ENCODE peak calls at places on chromosomes 7 and 10, in six cellular contexts. Q is mammary epithelial cell; J is right atrium auricular region; W is CD8-positive, alpha-beta memory T cell; I is neural progenitor cell; O is pancreas. A is an unnamed sample. For H3K4me1, the result is how much of the 10 kb centered on the place peaks cover.

GRCh38 chr7:112167144-112167543 is 39.1 kb downstream of the DOCK4 start:
- DNase-seq in Q (no peak), J (no peak), W (no peak), I (no peak), O (no peak), A (no peak)

GRCh38 chr10:13788320-13788600 is 201.5 kb downstream of the PRPF18 start:
- DNase-seq in Q (no peak), J (no peak), W (no peak), I (no peak), O (no peak), A (no peak)

GRCh38 chr10:125029584-125030242 is 87.8 kb downstream of the ZRANB1 start:
- DNase-seq in Q (peak), J (no peak), W (no peak), I (no peak), O (peak), A (no peak)

GRCh38 chr7:68700414-68700813 is 897.9 kb upstream of the AUTS2 start:
- DNase-seq in Q (no peak), J (no peak), W (no peak), I (no peak), O (no peak), A (no peak)

GRCh38 chr7:155805826-155806095 is 6.5 kb downstream of the SHH start:
- DNase-seq in Q (no peak), J (no peak), W (no peak), I (no peak), O (no peak), A (no peak)

GRCh38 chr10:15744217-15744865 is 24.6 kb upstream of the ITGA8 start:
- DNase-seq in Q (peak), J (no peak), W (no peak), I (peak), O (peak), A (peak)

GRCh38 chr7:45969940-45970339 is 48.9 kb upstream of the IGFBP3 start:
- DNase-seq in Q (no peak), J (no peak), W (no peak), I (no peak), O (no peak), A (no peak)

GRCh38 chr7:5063698-5064097 is 18.0 kb downstream of the RBAK start:
- DNase-seq in Q (no peak), J (no peak), W (no peak), I (no peak), O (no peak), A (no peak)

GRCh38 chr10:86303626-86304025 is 63.0 kb downstream of the GRID1 start:
- DNase-seq in Q (no peak), J (no peak), W (no peak), I (no peak), O (no peak), A (no peak)

GRCh38 chr7:82599910-82600309 is 156.3 kb upstream of the CACNA2D1 start:
- DNase-seq in Q (no peak), J (no peak), W (no peak), I (no peak), O (no peak), A (no peak)

GRCh38 chr10:90859321-90859751 is 1.5 kb upstream of the HTR7 start:
- DNase-seq in Q (peak), J (no peak), W (no peak), I (no peak), O (no peak), A (peak)

GRCh38 chr10:31143331-31143935 is 111.8 kb upstream of the ZNF438 start:
- DNase-seq in Q (no peak), J (no peak), W (no peak), I (no peak), O (no peak), A (no peak)

GRCh38 chr7:92925876-92926696 is 89.7 kb upstream of the CDK6 start:
- DNase-seq in Q (no peak), J (no peak), W (no peak), I (peak), O (no peak), A (peak)

GRCh38 chr7:70573202-70573810 is 558.6 kb upstream of the GALNT17 start:
- DNase-seq in Q (no peak), J (no peak), W (no peak), I (peak), O (no peak), A (no peak)

GRCh38 chr7:105587899-105588690 is 6.8 kb upstream of the EFCAB10 start:
- DNase-seq in Q (no peak), J (no peak), W (no peak), I (no peak), O (no peak), A (peak)

GRCh38 chr10:19111501-19112267 is 63.1 kb downstream of the MALRD1 start:
- DNase-seq in Q (no peak), J (no peak), W (no peak), I (no peak), O (no peak), A (no peak)

GRCh38 chr10:71517310-71518159 is 120.8 kb downstream of the CDH23 start:
- DNase-seq in Q (no peak), J (no peak), W (no peak), I (no peak), O (no peak), A (no peak)

GRCh38 chr7:522071-522937 is 2.7 kb upstream of the PDGFA start:
- DNase-seq in Q (peak), J (peak), W (no peak), I (peak), O (peak), A (peak)

GRCh38 chr7:17304926-17305325 is 6.5 kb downstream of the AHR start:
- DNase-seq in Q (peak), J (no peak), W (no peak), I (no peak), O (no peak), A (no peak)

GRCh38 chr7:98051118-98051744 is 55.4 kb upstream of the LMTK2 start:
- DNase-seq in Q (no peak), J (no peak), W (peak), I (peak), O (no peak), A (no peak)

GRCh38 chr10:71836594-71836970 is 14.5 kb downstream of the PSAP start:
- DNase-seq in Q (no peak), J (no peak), W (no peak), I (no peak), O (no peak), A (no peak)

GRCh38 chr7:44953156-44953555 is 25.7 kb downstream of the MYO1G start:
- DNase-seq in Q (no peak), J (no peak), W (no peak), I (no peak), O (no peak), A (no peak)

GRCh38 chr10:84224411-84225028 is 824 bp downstream of the LRIT2 start:
- DNase-seq in Q (no peak), J (no peak), W (no peak), I (peak), O (no peak), A (no peak)

GRCh38 chr10:106941297-106942034 is 223.0 kb downstream of the SORCS1 start:
- DNase-seq in Q (no peak), J (no peak), W (no peak), I (no peak), O (peak), A (no peak)

DNA sequence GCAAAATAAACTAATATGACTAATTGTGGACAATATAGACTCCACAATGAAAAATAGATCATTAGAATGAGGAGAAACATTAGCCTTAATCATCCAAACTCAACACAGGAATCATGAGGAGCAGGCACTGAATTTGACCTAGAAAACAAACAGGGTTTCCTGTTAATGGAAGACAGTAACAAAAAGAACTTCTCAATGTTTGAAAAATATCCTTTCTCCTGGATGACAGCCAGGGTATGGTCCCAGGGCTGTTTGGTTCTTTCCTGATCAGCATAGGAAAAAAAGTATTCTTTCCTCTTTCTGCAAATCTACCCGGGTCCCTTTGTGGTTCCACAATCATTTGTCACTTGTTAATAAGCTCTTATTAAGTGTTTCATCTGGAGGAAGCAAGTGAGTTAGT is 145.3 kb upstream of the SVIL start:
- DNase-seq in Q (no peak), J (no peak), W (no peak), I (no peak), O (no peak), A (no peak)
- H3K27ac ChIP-seq in Q (no peak), J (no peak), W (no peak), I (no peak), O (no peak), A (no peak)

GRCh38 chr10:119361037-119361436 is 153.7 kb downstream of the GRK5 start:
- DNase-seq in Q (no peak), J (no peak), W (no peak), I (no peak), O (no peak), A (no peak)

GRCh38 chr10:119362122-119362521 is 154.8 kb downstream of the GRK5 start:
- DNase-seq in Q (no peak), J (no peak), W (no peak), I (no peak), O (peak), A (no peak)

GRCh38 chr10:119359025-119359424 is 151.7 kb downstream of the GRK5 start:
- DNase-seq in Q (no peak), J (no peak), W (no peak), I (no peak), O (no peak), A (no peak)

GRCh38 chr10:119358567-119358966 is 151.2 kb downstream of the GRK5 start:
- DNase-seq in Q (no peak), J (no peak), W (no peak), I (no peak), O (no peak), A (no peak)

DNA sequence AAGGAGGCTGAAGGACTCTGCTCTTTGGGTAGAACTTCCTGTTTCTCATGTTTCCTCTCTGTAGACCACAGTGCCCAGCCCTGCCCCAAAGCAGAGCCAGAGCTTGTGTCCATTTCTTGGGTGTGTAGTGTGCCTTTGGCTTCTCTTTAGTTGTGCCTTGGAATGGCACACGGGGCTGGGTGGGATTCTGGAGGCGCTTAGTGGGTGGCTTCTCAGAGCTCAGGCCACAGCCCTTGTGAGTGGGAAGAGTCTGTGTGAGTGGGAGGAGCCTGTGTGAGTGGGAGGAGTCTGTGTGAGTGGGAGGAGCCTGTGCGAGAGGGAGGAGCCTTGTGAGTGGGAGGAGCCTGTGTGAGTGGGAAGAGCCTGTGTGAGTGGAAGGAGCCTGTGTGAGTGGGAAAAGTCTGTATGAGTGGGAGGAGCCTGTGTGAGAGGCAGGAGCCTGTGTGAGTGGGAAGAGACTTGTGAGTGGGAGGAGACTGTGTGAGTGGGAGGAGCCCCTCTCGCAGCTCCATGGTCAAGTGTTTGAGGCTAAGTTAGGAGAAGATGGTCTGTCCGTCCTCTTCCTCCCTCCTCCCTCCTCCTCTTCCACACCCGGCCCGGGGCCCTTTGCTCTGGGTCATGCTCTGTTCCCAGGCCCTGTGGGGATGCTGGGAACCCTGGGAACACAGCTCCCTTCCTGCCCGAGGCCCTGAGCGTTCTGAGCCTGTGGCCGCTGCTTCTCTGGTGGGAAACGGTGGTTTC is 153.0 kb downstream of the GRK5 start:
- DNase-seq in Q (no peak), J (no peak), W (no peak), I (no peak), O (no peak), A (no peak)
- H3K4me1 ChIP-seq in Q (under half), J (under half), W (under half), I (under half), O (under half), A (under half)

GRCh38 chr7:87003872-87004798 is 55.3 kb downstream of the ELAPOR2 start:
- DNase-seq in Q (no peak), J (no peak), W (no peak), I (no peak), O (no peak), A (peak)
- H3K27ac ChIP-seq in Q (no peak), J (peak), W (no peak), I (no peak), O (no peak), A (peak)

GRCh38 chr10:59967079-59967478 is 60.7 kb upstream of the CCDC6 start:
- DNase-seq in Q (no peak), J (no peak), W (no peak), I (no peak), O (no peak), A (no peak)
- H3K4me1 ChIP-seq in Q (under half), J (under half), W (under half), I (under half), O (under half), A (under half)

DNA sequence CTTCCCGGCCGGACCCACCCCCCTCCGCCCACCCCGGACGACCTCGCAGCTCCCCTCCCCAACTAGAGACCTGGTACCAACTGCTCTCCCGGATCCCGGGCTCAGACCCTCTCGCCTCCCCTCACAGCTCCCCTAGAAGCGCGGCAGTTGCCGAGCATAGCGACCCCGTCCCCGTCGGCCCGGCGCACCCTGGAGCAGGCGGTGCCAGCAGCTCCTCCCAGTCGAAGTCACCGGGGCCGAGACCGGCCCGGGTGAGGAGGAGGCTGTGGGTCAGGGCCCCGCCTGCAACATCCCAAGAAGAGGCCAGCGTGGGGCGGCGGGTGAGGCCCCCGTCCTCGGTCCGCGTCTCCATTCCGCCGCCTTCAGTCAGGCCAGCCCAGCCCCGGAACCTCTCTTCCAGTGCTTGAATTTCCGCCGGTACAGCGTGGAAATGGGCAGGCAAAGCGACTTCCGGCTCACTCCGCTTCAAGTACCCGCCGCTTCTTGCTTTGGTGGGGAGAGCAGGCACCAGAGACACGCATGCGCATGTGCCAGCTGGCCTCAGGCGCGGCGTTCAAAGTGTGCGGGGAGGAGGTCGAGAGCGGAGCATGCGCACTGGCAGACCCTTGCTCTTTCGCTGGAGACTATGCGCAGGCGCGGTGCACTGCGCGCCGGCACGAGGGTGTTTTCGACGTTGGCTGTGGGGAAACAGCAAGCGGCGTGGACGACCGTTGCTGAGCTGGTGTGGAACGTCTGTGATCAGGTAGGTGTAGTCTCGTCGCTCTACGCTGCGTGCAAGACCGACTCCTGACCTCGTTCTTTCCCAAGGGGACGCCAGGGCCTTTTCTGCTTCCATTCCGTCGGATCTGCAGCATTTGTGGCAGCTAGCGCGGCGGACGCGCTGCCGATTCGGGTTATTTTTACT is at the start of gene C10orf88:
- DNase-seq in Q (peak), J (peak), W (peak), I (peak), O (peak), A (peak)
- H3K27ac ChIP-seq in Q (peak), J (peak), W (peak), I (no peak), O (no peak), A (peak)

GRCh38 chr7:27897441-27897847 is 157.5 kb downstream of the TAX1BP1 start:
- DNase-seq in Q (no peak), J (no peak), W (no peak), I (no peak), O (peak), A (peak)

GRCh38 chr7:27898735-27899134 is 158.8 kb downstream of the TAX1BP1 start:
- DNase-seq in Q (no peak), J (no peak), W (no peak), I (no peak), O (no peak), A (no peak)

GRCh38 chr7:27900006-27900405 is 160.0 kb downstream of the TAX1BP1 start:
- DNase-seq in Q (no peak), J (no peak), W (no peak), I (no peak), O (no peak), A (no peak)

GRCh38 chr7:27901028-27901760 is 161.2 kb downstream of the TAX1BP1 start:
- DNase-seq in Q (peak), J (no peak), W (no peak), I (no peak), O (no peak), A (peak)

DNA sequence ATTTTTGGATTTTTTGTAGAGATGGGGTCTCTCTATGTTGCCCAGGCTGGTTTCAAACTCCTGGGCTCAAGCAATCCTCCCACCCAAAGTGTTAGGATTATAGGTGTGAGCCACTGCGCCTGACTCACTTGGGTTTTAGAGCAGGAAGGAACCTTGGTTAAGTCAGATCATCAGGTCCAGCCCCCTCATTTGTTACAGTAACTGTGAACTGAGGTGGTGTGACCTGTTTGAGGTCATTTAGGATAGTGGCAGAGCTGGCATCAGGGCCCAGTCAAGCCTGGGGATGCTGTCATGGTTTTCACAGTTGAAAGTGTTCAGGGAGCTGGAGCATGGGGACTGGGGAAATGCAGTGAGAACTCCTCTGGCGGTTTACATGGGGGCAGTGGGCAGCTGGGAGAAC is 159.6 kb downstream of the TAX1BP1 start:
- DNase-seq in Q (no peak), J (no peak), W (peak), I (no peak), O (no peak), A (no peak)
- H3K4me1 ChIP-seq in Q (under half), J (under half), W (under half), I (under half), O (under half), A (under half)

DNA sequence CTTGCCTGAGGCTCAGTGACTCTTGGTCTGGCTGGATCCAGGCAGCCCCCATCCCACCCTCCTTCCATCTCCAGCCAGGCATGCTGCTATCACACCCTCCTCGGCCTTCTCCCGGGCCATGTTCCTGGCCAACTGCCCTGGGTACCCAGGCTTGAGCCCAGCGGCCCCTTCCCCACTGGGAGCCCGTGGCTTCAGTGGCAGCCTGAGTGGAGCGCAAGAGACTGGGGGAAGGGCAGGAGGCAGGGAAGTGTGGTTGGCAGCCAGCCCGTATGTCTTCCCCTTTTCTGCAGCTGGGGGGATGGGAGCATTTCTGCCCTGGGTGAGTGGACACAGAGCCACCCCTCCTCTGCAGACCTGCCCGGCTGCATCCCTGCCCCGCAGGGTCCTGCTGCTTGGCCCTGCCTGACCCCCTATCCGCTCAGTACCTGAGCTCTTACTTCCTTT is 148.5 kb downstream of the ARHGAP22 start:
- DNase-seq in Q (no peak), J (no peak), W (no peak), I (no peak), O (peak), A (peak)
- H3K27ac ChIP-seq in Q (no peak), J (no peak), W (peak), I (no peak), O (no peak), A (no peak)

DNA sequence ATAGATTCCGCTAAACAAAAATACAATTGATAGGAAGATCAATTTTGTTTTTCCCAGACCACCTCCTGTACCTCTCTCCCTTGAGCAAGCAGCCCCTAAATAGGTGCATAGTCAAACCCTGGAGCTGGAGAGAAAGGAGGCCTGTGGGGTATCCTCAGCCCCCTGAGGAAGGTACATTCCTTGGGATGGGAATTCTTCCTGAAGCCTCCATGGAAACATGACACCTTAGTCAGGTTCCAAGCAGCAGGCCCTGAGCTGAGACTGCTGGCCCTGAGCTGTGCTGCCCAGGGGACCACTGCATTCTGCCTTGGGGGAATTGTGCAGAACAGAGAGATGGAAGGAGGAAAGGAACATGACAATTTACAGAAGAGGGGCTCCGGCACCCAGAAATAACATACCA is 7.4 kb downstream of the HNRNPF start:
- DNase-seq in Q (no peak), J (no peak), W (no peak), I (peak), O (no peak), A (no peak)
- H3K4me1 ChIP-seq in Q (half or more), J (under half), W (half or more), I (under half), O (half or more), A (under half)

A was measured in cardiac muscle cell.